ENCODE peak calls at places on chromosomes 6 and 20, in ten cellular contexts. F is RWPE1, U is ovary, H is astrocyte, R is cardiac muscle cell, W is psoas muscle, V is heart right ventricle, K is nephron progenitor cell, A is astrocyte of the cerebellum, Z is endothelial cell. X is an unnamed sample.

GRCh38 chr6:35737413-35738211 is 780 bp downstream of the ARMC12 start:
- DNase-seq in U (no peak), A (peak), F (peak), Z (no peak), H (peak), V (no peak), K (no peak), R (peak), W (no peak), X (no peak)

GRCh38 chr6:115947964-115948541 is 112.6 kb downstream of the FRK start:
- DNase-seq in U (no peak), W (no peak), F (no peak), Z (no peak), A (no peak), K (no peak), R (no peak), V (no peak), H (no peak), X (no peak)

GRCh38 chr6:129635396-129636164 is 74.4 kb downstream of the ARHGAP18 start:
- DNase-seq in Z (no peak), W (no peak), U (no peak), V (no peak), K (no peak), A (peak), F (no peak), R (no peak), H (peak), X (no peak)

GRCh38 chr6:83985308-83985713 is 48.3 kb upstream of the MRAP2 start:
- DNase-seq in A (no peak), F (no peak), W (no peak), H (no peak), U (no peak), Z (no peak), V (no peak), R (no peak), K (no peak), X (no peak)

GRCh38 chr20:48656661-48657211 is 171.1 kb downstream of the PREX1 start:
- DNase-seq in W (no peak), U (no peak), H (no peak), K (peak), V (no peak), Z (peak), A (no peak), F (no peak), R (no peak), X (no peak)

GRCh38 chr6:797479-798077 is 104.6 kb upstream of the EXOC2 start:
- DNase-seq in W (no peak), Z (peak), V (no peak), R (peak), K (peak), U (no peak), H (peak), F (peak), A (peak), X (no peak)

GRCh38 chr20:46027245-46027853 is 1.7 kb upstream of the SLC12A5 start:
- DNase-seq in A (peak), F (peak), U (peak), V (no peak), W (no peak), H (peak), K (peak), Z (peak), R (peak), X (no peak)

GRCh38 chr6:1191141-1191630 is 120.7 kb upstream of the FOXQ1 start:
- DNase-seq in Z (no peak), W (no peak), K (no peak), V (no peak), R (no peak), F (no peak), H (no peak), U (no peak), A (no peak), X (no peak)

GRCh38 chr6:2190661-2191389 is 54.6 kb downstream of the GMDS start:
- DNase-seq in A (no peak), K (no peak), U (no peak), Z (no peak), V (no peak), H (no peak), R (no peak), F (no peak), W (no peak), X (no peak)

GRCh38 chr6:158817298-158818007 is 1.7 kb downstream of the EZR start:
- DNase-seq in H (peak), K (peak), V (peak), W (no peak), F (no peak), A (no peak), R (peak), U (no peak), Z (peak), X (peak)

GRCh38 chr20:32672982-32673727 is 586 bp downstream of the C20orf203 start:
- DNase-seq in F (no peak), W (no peak), R (no peak), Z (no peak), U (no peak), H (no peak), K (no peak), V (no peak), A (no peak), X (no peak)

GRCh38 chr6:38012573-38012972 is 193.0 kb downstream of the ZFAND3 start:
- DNase-seq in A (peak), H (peak), V (no peak), F (peak), Z (peak), U (no peak), K (peak), W (no peak), R (peak), X (no peak)

GRCh38 chr20:9079038-9079731 is 10.3 kb downstream of the PLCB4 start:
- DNase-seq in K (no peak), Z (no peak), A (no peak), V (no peak), H (no peak), W (no peak), F (no peak), R (no peak), U (no peak), X (no peak)

GRCh38 chr6:38554700-38555413 is 84.9 kb downstream of the BTBD9 start:
- DNase-seq in F (peak), H (peak), W (no peak), A (peak), K (no peak), R (no peak), V (no peak), U (no peak), Z (no peak), X (no peak)

GRCh38 chr6:149755300-149756260 is 6.0 kb downstream of the PCMT1 start:
- DNase-seq in W (no peak), F (no peak), H (no peak), K (no peak), U (no peak), Z (no peak), R (peak), V (no peak), A (no peak), X (no peak)

GRCh38 chr6:152552616-152553209 is 84.4 kb downstream of the SYNE1 start:
- DNase-seq in F (peak), R (peak), A (peak), V (peak), K (peak), W (peak), H (peak), Z (peak), U (peak), X (peak)

GRCh38 chr20:47748069-47748468 is 37.2 kb downstream of the SULF2 start:
- DNase-seq in A (no peak), H (no peak), V (no peak), K (no peak), U (no peak), Z (no peak), F (no peak), R (no peak), W (no peak), X (no peak)

GRCh38 chr20:45115829-45116228 is 855 bp upstream of the WFDC5 start:
- DNase-seq in Z (no peak), K (no peak), V (no peak), H (no peak), R (no peak), U (no peak), F (no peak), W (no peak), A (no peak), X (no peak)

GRCh38 chr6:84282566-84282965 is 55.1 kb upstream of the CEP162 start:
- DNase-seq in Z (no peak), H (peak), V (no peak), U (no peak), A (no peak), F (no peak), K (no peak), R (no peak), W (peak), X (no peak)

DNA sequence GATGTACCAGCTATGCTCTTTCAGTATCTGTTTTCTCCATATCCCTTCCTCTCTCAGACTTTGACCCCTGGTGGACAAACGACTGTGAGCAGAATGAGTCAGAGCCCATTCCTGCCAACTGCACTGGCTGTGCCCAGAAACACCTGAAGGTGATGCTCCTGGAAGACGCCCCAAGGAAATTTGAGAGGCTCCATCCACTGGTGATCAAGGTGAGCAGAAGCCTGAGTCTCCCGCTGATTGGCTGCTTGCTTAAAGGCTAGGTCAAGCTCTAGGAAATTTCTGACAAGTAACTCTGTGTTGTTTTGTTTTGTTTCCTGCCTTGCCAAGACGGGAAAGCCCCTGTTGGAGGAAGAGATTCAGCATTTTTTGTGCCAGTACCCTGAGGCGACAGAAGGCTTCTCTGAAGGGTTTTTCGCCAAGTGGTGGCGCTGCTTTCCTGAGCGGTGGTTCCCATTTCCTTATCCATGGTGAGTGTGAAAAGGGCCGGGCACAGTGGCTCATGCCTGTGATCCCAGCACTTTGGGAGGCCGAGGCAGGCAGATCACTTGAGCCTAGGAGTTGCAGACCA is 28.6 kb downstream of the C6orf89 start:
- DNase-seq in V (no peak), Z (peak), F (peak), A (peak), H (no peak), R (peak), U (no peak), W (no peak), K (peak), X (no peak)
- TF ChIP-seq CTCF in V (no peak), Z (peak), F (no peak), A (peak), H (no peak), R (peak), U (no peak), W (peak), K (no peak), X (no peak)

GRCh38 chr6:17042422-17043147 is 59.3 kb upstream of the STMND1 start:
- DNase-seq in U (no peak), W (no peak), R (peak), Z (peak), A (no peak), V (no peak), H (peak), K (peak), F (peak), X (no peak)
- TF ChIP-seq CTCF in U (no peak), W (no peak), R (peak), Z (no peak), A (peak), V (no peak), H (no peak), K (no peak), F (peak), X (no peak)

GRCh38 chr6:78611097-78611625 is 256.2 kb upstream of the IRAK1BP1 start:
- DNase-seq in F (no peak), Z (no peak), K (no peak), R (peak), V (no peak), H (no peak), A (no peak), W (no peak), U (no peak), X (no peak)

GRCh38 chr6:78607188-78607587 is 260.2 kb upstream of the IRAK1BP1 start:
- DNase-seq in H (peak), W (no peak), Z (no peak), R (no peak), F (no peak), V (no peak), K (no peak), U (no peak), A (no peak), X (no peak)

GRCh38 chr6:78614961-78615360 is 252.4 kb upstream of the IRAK1BP1 start:
- DNase-seq in V (no peak), U (no peak), A (no peak), R (no peak), W (no peak), F (no peak), H (no peak), K (no peak), Z (no peak), X (no peak)

GRCh38 chr6:78615430-78615904 is 251.9 kb upstream of the IRAK1BP1 start:
- DNase-seq in A (no peak), W (no peak), K (no peak), V (no peak), H (peak), Z (no peak), R (no peak), F (no peak), U (no peak), X (no peak)

GRCh38 chr6:78611886-78612480 is 255.4 kb upstream of the IRAK1BP1 start:
- DNase-seq in R (peak), F (peak), A (no peak), K (no peak), V (no peak), Z (no peak), H (no peak), U (no peak), W (no peak), X (no peak)
- TF ChIP-seq CTCF in R (peak), F (peak), A (peak), K (peak), V (peak), Z (peak), H (peak), U (no peak), W (peak), X (peak)

GRCh38 chr6:8688823-8689222 is 253.5 kb upstream of the SLC35B3 start:
- DNase-seq in W (no peak), A (no peak), Z (no peak), R (no peak), K (no peak), U (no peak), H (no peak), V (no peak), F (no peak), X (no peak)

GRCh38 chr6:8683204-8683603 is 247.9 kb upstream of the SLC35B3 start:
- DNase-seq in F (no peak), A (no peak), Z (no peak), H (no peak), V (no peak), R (no peak), W (no peak), U (no peak), K (no peak), X (no peak)

GRCh38 chr6:8686077-8686476 is 250.7 kb upstream of the SLC35B3 start:
- DNase-seq in R (no peak), W (no peak), H (no peak), U (no peak), V (no peak), Z (no peak), A (no peak), K (no peak), F (no peak), X (no peak)
- TF ChIP-seq CTCF in R (no peak), W (no peak), H (no peak), U (no peak), V (no peak), Z (no peak), A (no peak), K (no peak), F (no peak), X (no peak)

GRCh38 chr20:58212636-58213035 is 15.8 kb downstream of the ANKRD60 start:
- DNase-seq in Z (no peak), R (no peak), A (no peak), W (no peak), U (no peak), H (no peak), V (no peak), K (no peak), F (no peak), X (no peak)

GRCh38 chr20:58209652-58210397 is 18.6 kb downstream of the ANKRD60 start:
- DNase-seq in Z (peak), F (peak), V (peak), W (peak), R (peak), A (peak), K (peak), U (peak), H (peak), X (peak)

GRCh38 chr20:58205850-58206249 is 22.6 kb downstream of the ANKRD60 start:
- DNase-seq in V (no peak), K (no peak), W (no peak), R (no peak), Z (no peak), U (no peak), H (no peak), A (no peak), F (no peak), X (no peak)

GRCh38 chr20:58210398-58210747 is 18.1 kb downstream of the ANKRD60 start:
- DNase-seq in K (no peak), U (no peak), W (no peak), H (no peak), F (no peak), R (no peak), A (no peak), V (no peak), Z (no peak), X (no peak)

GRCh38 chr20:58208944-58209343 is 19.5 kb downstream of the ANKRD60 start:
- DNase-seq in V (no peak), A (no peak), W (no peak), Z (no peak), H (no peak), K (no peak), U (no peak), R (no peak), F (no peak), X (no peak)
- TF ChIP-seq CTCF in V (no peak), A (no peak), W (no peak), Z (no peak), H (no peak), K (no peak), U (no peak), R (no peak), F (no peak), X (no peak)